ENCODE peak calls at places on chromosomes 2 and 18, in four cellular contexts. One of them, this sample, is unnamed.

GRCh38 chr2:165469417-165469816 is at the start of gene CSRNP3:
- DNase-seq in NT2/D1: peak; percentile 3
- DNase-seq in DND-41: no peak
- DNase-seq in GM23248: peak; percentile 95
- DNase-seq in this sample: peak; percentile 35

GRCh38 chr18:2441544-2441943 is 129.8 kb downstream of the METTL4 start:
- DNase-seq in NT2/D1: no peak
- DNase-seq in DND-41: no peak
- DNase-seq in GM23248: peak; percentile 22
- DNase-seq in this sample: no peak

GRCh38 chr2:10709290-10709939 is 12.0 kb upstream of the ATP6V1C2 start:
- DNase-seq in NT2/D1: peak; percentile 44
- DNase-seq in DND-41: no peak
- DNase-seq in GM23248: peak; percentile 46
- DNase-seq in this sample: peak; percentile 78

GRCh38 chr2:20115902-20116301 is 64.5 kb upstream of the LAPTM4A start:
- DNase-seq in NT2/D1: no peak
- DNase-seq in DND-41: no peak
- DNase-seq in GM23248: no peak
- DNase-seq in this sample: no peak

GRCh38 chr2:18861951-18862350 is 272.6 kb upstream of the NT5C1B start:
- DNase-seq in NT2/D1: no peak
- DNase-seq in DND-41: no peak
- DNase-seq in GM23248: no peak
- DNase-seq in this sample: no peak

GRCh38 chr18:48535956-48536355 is 2.9 kb upstream of the CTIF start:
- DNase-seq in NT2/D1: no peak
- DNase-seq in DND-41: no peak
- DNase-seq in GM23248: no peak
- DNase-seq in this sample: no peak

GRCh38 chr2:129849559-129850160 is 129.8 kb upstream of the RAB6C start:
- DNase-seq in NT2/D1: peak; percentile 84
- DNase-seq in DND-41: no peak
- DNase-seq in GM23248: peak; percentile 64
- DNase-seq in this sample: peak; percentile 62

GRCh38 chr2:165902929-165903328 is 50.6 kb downstream of the TTC21B start:
- DNase-seq in NT2/D1: no peak
- DNase-seq in DND-41: peak; percentile 15
- DNase-seq in GM23248: peak; percentile 29
- DNase-seq in this sample: no peak

GRCh38 chr2:202695166-202695565 is 60.4 kb downstream of the FAM117B start:
- DNase-seq in NT2/D1: no peak
- DNase-seq in DND-41: no peak
- DNase-seq in GM23248: no peak
- DNase-seq in this sample: no peak

GRCh38 chr2:206343144-206343543 is 68.7 kb downstream of the ZDBF2 start:
- DNase-seq in NT2/D1: no peak
- DNase-seq in DND-41: no peak
- DNase-seq in GM23248: no peak
- DNase-seq in this sample: no peak

GRCh38 chr2:173555833-173556232 is 201.2 kb downstream of the CDCA7 start:
- DNase-seq in NT2/D1: no peak
- DNase-seq in DND-41: no peak
- DNase-seq in GM23248: no peak
- DNase-seq in this sample: no peak

GRCh38 chr2:677056-677949 is at the start of gene TMEM18:
- DNase-seq in NT2/D1: peak; percentile 96
- DNase-seq in DND-41: peak; percentile 96
- DNase-seq in GM23248: peak; percentile 100
- DNase-seq in this sample: peak; percentile 90

GRCh38 chr2:120775261-120775660 is 39.6 kb downstream of the GLI2 start:
- DNase-seq in NT2/D1: no peak
- DNase-seq in DND-41: no peak
- DNase-seq in GM23248: no peak
- DNase-seq in this sample: no peak
- H3K4me3 ChIP-seq in NT2/D1: no peak overlapping the region
- H3K4me3 ChIP-seq in DND-41: no peak overlapping the region
- H3K4me3 ChIP-seq in GM23248: no peak overlapping the region
- H3K4me3 ChIP-seq in this sample: no peak overlapping the region

GRCh38 chr2:86443601-86444000 is 2.4 kb downstream of the KDM3A start:
- DNase-seq in NT2/D1: no peak
- DNase-seq in DND-41: no peak
- DNase-seq in GM23248: no peak
- DNase-seq in this sample: no peak

GRCh38 chr2:86442642-86443005 is 1.5 kb downstream of the KDM3A start:
- DNase-seq in NT2/D1: peak; percentile 8
- DNase-seq in DND-41: peak; percentile 84
- DNase-seq in GM23248: peak; percentile 96
- DNase-seq in this sample: peak; percentile 59

GRCh38 chr2:86441789-86442641 is 844 bp downstream of the KDM3A start:
- DNase-seq in NT2/D1: peak; percentile 5
- DNase-seq in DND-41: peak; percentile 77
- DNase-seq in GM23248: peak; percentile 80
- DNase-seq in this sample: peak; percentile 61

GRCh38 chr2:86446060-86446459 is 4.9 kb downstream of the KDM3A start:
- DNase-seq in NT2/D1: no peak
- DNase-seq in DND-41: no peak
- DNase-seq in GM23248: peak; percentile 55
- DNase-seq in this sample: no peak

DNA sequence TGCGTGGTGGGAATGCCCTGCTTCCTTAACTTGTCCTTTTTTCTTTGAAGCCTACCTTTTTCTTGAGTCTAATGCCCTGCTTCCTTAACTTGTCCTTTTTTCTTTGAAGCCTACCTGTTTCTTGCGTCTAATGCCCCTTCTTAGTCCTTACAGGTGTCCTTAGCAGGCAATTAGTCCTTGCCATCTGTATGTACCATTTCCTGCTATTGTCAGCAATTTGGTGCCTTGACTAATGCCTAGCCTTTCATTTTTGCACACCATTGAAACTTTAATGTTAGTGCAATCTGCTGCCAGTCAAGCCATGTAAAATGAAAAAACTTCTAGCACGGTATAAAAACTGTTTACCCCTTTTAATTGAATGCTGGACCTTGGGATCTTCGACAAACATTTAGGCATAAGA is 4.3 kb downstream of the KDM3A start:
- DNase-seq in NT2/D1: no peak
- DNase-seq in DND-41: no peak
- DNase-seq in GM23248: no peak
- DNase-seq in this sample: no peak
- H3K36me3 ChIP-seq in NT2/D1: peaks cover 41% of the 10 kb centered on the region
- H3K36me3 ChIP-seq in DND-41: peaks cover 86% of the 10 kb centered on the region
- H3K36me3 ChIP-seq in GM23248: peaks cover 26% of the 10 kb centered on the region
- H3K36me3 ChIP-seq in this sample: no peaks in the 10 kb centered on the region

GRCh38 chr2:175966839-175967238 is 35.2 kb downstream of the LNPK start:
- DNase-seq in NT2/D1: no peak
- DNase-seq in DND-41: no peak
- DNase-seq in GM23248: no peak
- DNase-seq in this sample: no peak

GRCh38 chr2:175964195-175964594 is 37.9 kb downstream of the LNPK start:
- DNase-seq in NT2/D1: no peak
- DNase-seq in DND-41: no peak
- DNase-seq in GM23248: no peak
- DNase-seq in this sample: no peak

GRCh38 chr2:175965773-175966172 is 36.3 kb downstream of the LNPK start:
- DNase-seq in NT2/D1: no peak
- DNase-seq in DND-41: no peak
- DNase-seq in GM23248: no peak
- DNase-seq in this sample: no peak
- H3K27me3 ChIP-seq in NT2/D1: no peaks in the 10 kb centered on the region
- H3K27me3 ChIP-seq in DND-41: no peaks in the 10 kb centered on the region
- H3K27me3 ChIP-seq in GM23248: no peaks in the 10 kb centered on the region
- H3K27me3 ChIP-seq in this sample: no peaks in the 10 kb centered on the region

GRCh38 chr2:88656690-88657089 is 29.4 kb upstream of the EIF2AK3 start:
- DNase-seq in NT2/D1: no peak
- DNase-seq in DND-41: no peak
- DNase-seq in GM23248: peak; percentile 82
- DNase-seq in this sample: no peak

GRCh38 chr2:88660622-88661021 is 30.9 kb upstream of the RPIA start:
- DNase-seq in NT2/D1: no peak
- DNase-seq in DND-41: no peak
- DNase-seq in GM23248: no peak
- DNase-seq in this sample: no peak

GRCh38 chr2:88657131-88657530 is 29.9 kb upstream of the EIF2AK3 start:
- DNase-seq in NT2/D1: no peak
- DNase-seq in DND-41: no peak
- DNase-seq in GM23248: peak; percentile 50
- DNase-seq in this sample: no peak

GRCh38 chr2:88658318-88658717 is 31.1 kb upstream of the EIF2AK3 start:
- DNase-seq in NT2/D1: no peak
- DNase-seq in DND-41: no peak
- DNase-seq in GM23248: peak; percentile 84
- DNase-seq in this sample: no peak

GRCh38 chr2:88658890-88659881 is 31.9 kb upstream of the EIF2AK3 start:
- DNase-seq in NT2/D1: no peak
- DNase-seq in DND-41: no peak
- DNase-seq in GM23248: peak; percentile 72
- DNase-seq in this sample: peak; percentile 26
- H3K4me3 ChIP-seq in NT2/D1: no peak overlapping the region
- H3K4me3 ChIP-seq in DND-41: no peak overlapping the region
- H3K4me3 ChIP-seq in GM23248: peak overlapping the region; percentile 43
- H3K4me3 ChIP-seq in this sample: no peak overlapping the region

GRCh38 chr2:98568161-98568956 is 40.0 kb downstream of the COA5 start:
- DNase-seq in NT2/D1: no peak
- DNase-seq in DND-41: no peak
- DNase-seq in GM23248: peak; percentile 75
- DNase-seq in this sample: no peak

GRCh38 chr2:98569197-98569793 is 39.0 kb downstream of the COA5 start:
- DNase-seq in NT2/D1: peak; percentile 23
- DNase-seq in DND-41: peak; percentile 60
- DNase-seq in GM23248: peak; percentile 27
- DNase-seq in this sample: peak; percentile 94

GRCh38 chr2:98570356-98570755 is 38.0 kb downstream of the COA5 start:
- DNase-seq in NT2/D1: no peak
- DNase-seq in DND-41: no peak
- DNase-seq in GM23248: no peak
- DNase-seq in this sample: no peak

GRCh38 chr2:98571121-98571701 is 37.1 kb downstream of the COA5 start:
- DNase-seq in NT2/D1: no peak
- DNase-seq in DND-41: no peak
- DNase-seq in GM23248: no peak
- DNase-seq in this sample: no peak

GRCh38 chr2:98569915-98570314 is 38.4 kb downstream of the COA5 start:
- DNase-seq in NT2/D1: no peak
- DNase-seq in DND-41: no peak
- DNase-seq in GM23248: no peak
- DNase-seq in this sample: no peak
- H3K36me3 ChIP-seq in NT2/D1: peaks cover 92% of the 10 kb centered on the region
- H3K36me3 ChIP-seq in DND-41: peaks cover 91% of the 10 kb centered on the region
- H3K36me3 ChIP-seq in GM23248: no peaks in the 10 kb centered on the region
- H3K36me3 ChIP-seq in this sample: peaks cover 7% of the 10 kb centered on the region

This sample was measured in H7.